ENCODE peak calls at places on chromosomes 2 and 18, in four cellular contexts. D is stomach, G is thoracic aorta, O is left lung. K is an unnamed sample.

GRCh38 chr2:130359466-130359865 is 3.6 kb downstream of the PTPN18 start:
- DNase-seq in D (no peak), O (no peak), G (no peak), K (no peak)

GRCh38 chr2:168392031-168392430 is 64.0 kb upstream of the CERS6 start:
- DNase-seq in O (no peak), G (no peak), D (no peak), K (no peak)

GRCh38 chr2:151946856-151947523 is 118.8 kb upstream of the ARL5A start:
- DNase-seq in G (no peak), D (no peak), O (no peak), K (no peak)

GRCh38 chr18:58213445-58213844 is 169.4 kb downstream of the NEDD4L start:
- DNase-seq in G (no peak), O (no peak), D (no peak), K (no peak)

GRCh38 chr2:233353769-233354499 is at the start of gene DGKD:
- DNase-seq in D (peak), G (no peak), O (peak), K (no peak)

GRCh38 chr18:79584491-79585394 is 94.9 kb upstream of the CTDP1 start:
- DNase-seq in G (no peak), O (peak), D (no peak), K (no peak)

GRCh38 chr2:226707500-226707899 is 92.1 kb downstream of the IRS1 start:
- DNase-seq in G (no peak), O (no peak), D (no peak), K (no peak)

GRCh38 chr2:30287857-30288513 is 56.7 kb downstream of the LBH start:
- DNase-seq in G (no peak), O (no peak), D (no peak), K (no peak)

GRCh38 chr18:70295633-70296188 is 6.9 kb downstream of the SOCS6 start:
- DNase-seq in D (no peak), O (no peak), G (no peak), K (no peak)

GRCh38 chr18:71194438-71194837 is 905.6 kb downstream of the SOCS6 start:
- DNase-seq in O (no peak), D (no peak), G (no peak), K (no peak)

GRCh38 chr2:39065616-39066015 is 55.2 kb downstream of the SOS1 start:
- DNase-seq in G (no peak), O (no peak), D (no peak), K (no peak)

GRCh38 chr2:80001704-80002103 is 302.8 kb downstream of the LRRTM1 start:
- DNase-seq in O (no peak), D (no peak), G (no peak), K (no peak)

GRCh38 chr2:28423856-28424605 is 31.4 kb downstream of the FOSL2 start:
- DNase-seq in G (no peak), D (peak), O (no peak), K (no peak)

GRCh38 chr2:48247171-48247570 is 282.8 kb upstream of the STON1 start:
- DNase-seq in G (no peak), O (no peak), D (no peak), K (no peak)

GRCh38 chr2:219522111-219523030 is 8.1 kb downstream of the ASIC4 start:
- DNase-seq in G (no peak), D (no peak), O (peak), K (peak)

GRCh38 chr2:162327134-162327769 is 8.8 kb upstream of the IFIH1 start:
- DNase-seq in G (no peak), D (no peak), O (no peak), K (no peak)

GRCh38 chr18:13835202-13835601 is 11.3 kb downstream of the MC5R start:
- DNase-seq in D (no peak), O (no peak), G (no peak), K (no peak)

GRCh38 chr2:75224636-75225094 is 25.3 kb upstream of the TACR1 start:
- DNase-seq in O (no peak), G (no peak), D (no peak), K (no peak)

GRCh38 chr18:69948919-69949537 is 1.4 kb upstream of the CD226 start:
- DNase-seq in D (peak), G (peak), O (no peak), K (no peak)

GRCh38 chr2:62939735-62940491 is 110.7 kb upstream of the OTX1 start:
- DNase-seq in O (no peak), G (no peak), D (no peak), K (no peak)

GRCh38 chr18:51802589-51802988 is 537.4 kb upstream of the DCC start:
- DNase-seq in G (no peak), O (no peak), D (no peak), K (no peak)

GRCh38 chr18:12883003-12883683 is 894 bp downstream of the PTPN2 start:
- DNase-seq in G (no peak), O (no peak), D (peak), K (no peak)

GRCh38 chr2:216555274-216555673 is 56.6 kb downstream of the RPL37A start:
- DNase-seq in G (peak), D (peak), O (no peak), K (peak)

GRCh38 chr2:50143822-50144575 is 887.9 kb downstream of the NRXN1 start:
- DNase-seq in G (no peak), D (no peak), O (no peak), K (no peak)

GRCh38 chr2:241495172-241496002 is 13.0 kb downstream of the STK25 start:
- DNase-seq in D (no peak), G (no peak), O (peak), K (no peak)

GRCh38 chr2:25418944-25419677 is 77.4 kb upstream of the DNMT3A start:
- DNase-seq in D (no peak), O (no peak), G (no peak), K (no peak)

GRCh38 chr2:85888020-85888744 is 608 bp downstream of the ST3GAL5 start:
- DNase-seq in D (no peak), O (peak), G (no peak), K (no peak)

GRCh38 chr2:11719230-11719977 is 27.0 kb upstream of the LPIN1 start:
- DNase-seq in G (no peak), D (no peak), O (no peak), K (no peak)

GRCh38 chr2:235001237-235002133 is 49.7 kb downstream of the SH3BP4 start:
- DNase-seq in O (peak), D (peak), G (no peak), K (no peak)

GRCh38 chr18:2502880-2503279 is 68.4 kb downstream of the METTL4 start:
- DNase-seq in G (no peak), O (no peak), D (no peak), K (no peak)

GRCh38 chr2:27240406-27240805 is 22.4 kb downstream of the SLC30A3 start:
- DNase-seq in O (no peak), G (no peak), D (no peak), K (no peak)

GRCh38 chr2:27245116-27245515 is 17.7 kb downstream of the SLC30A3 start:
- DNase-seq in D (no peak), O (no peak), G (no peak), K (no peak)

GRCh38 chr2:27241761-27242613 is 20.9 kb downstream of the SLC30A3 start:
- DNase-seq in O (no peak), D (no peak), G (no peak), K (no peak)

GRCh38 chr2:27243391-27244130 is 19.3 kb downstream of the SLC30A3 start:
- DNase-seq in O (no peak), D (no peak), G (no peak), K (no peak)

DNA sequence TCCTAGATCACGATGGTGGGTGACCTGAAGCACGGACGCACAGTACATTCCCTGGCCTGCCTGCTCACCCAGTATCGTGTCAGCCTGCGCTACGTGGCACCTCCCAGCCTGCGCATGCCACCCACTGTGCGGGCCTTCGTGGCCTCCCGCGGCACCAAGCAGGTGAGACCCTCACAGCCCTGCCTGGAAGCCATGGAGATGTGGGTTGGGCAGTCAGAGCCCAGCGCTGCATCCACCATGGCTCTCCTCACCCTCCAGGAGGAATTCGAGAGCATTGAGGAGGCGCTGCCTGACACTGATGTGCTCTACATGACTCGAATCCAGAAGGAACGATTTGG is 20.3 kb downstream of the SLC30A3 start:
- DNase-seq in D (no peak), O (no peak), G (no peak), K (no peak)
- H3K27ac ChIP-seq in D (no peak), O (no peak), G (no peak), K (no peak)

GRCh38 chr2:205765147-205765546 is 82.8 kb downstream of the NRP2 start:
- DNase-seq in G (no peak), O (no peak), D (no peak), K (no peak)
- H3K27ac ChIP-seq in G (no peak), O (no peak), D (no peak), K (no peak)

GRCh38 chr2:101735166-101735533 is 37.6 kb downstream of the MAP4K4 start:
- DNase-seq in O (no peak), D (no peak), G (no peak), K (no peak)
- H3K27ac ChIP-seq in O (no peak), D (peak), G (no peak), K (peak)

GRCh38 chr2:42939411-42940206 is 147.2 kb upstream of the HAAO start:
- DNase-seq in G (no peak), D (peak), O (no peak), K (no peak)

GRCh38 chr2:42938671-42939370 is 146.4 kb upstream of the HAAO start:
- DNase-seq in D (no peak), O (no peak), G (no peak), K (no peak)

GRCh38 chr2:42935692-42936631 is 143.6 kb upstream of the HAAO start:
- DNase-seq in G (no peak), O (no peak), D (no peak), K (no peak)

GRCh38 chr2:42936632-42936996 is 144.2 kb upstream of the HAAO start:
- DNase-seq in D (no peak), O (no peak), G (no peak), K (no peak)

DNA sequence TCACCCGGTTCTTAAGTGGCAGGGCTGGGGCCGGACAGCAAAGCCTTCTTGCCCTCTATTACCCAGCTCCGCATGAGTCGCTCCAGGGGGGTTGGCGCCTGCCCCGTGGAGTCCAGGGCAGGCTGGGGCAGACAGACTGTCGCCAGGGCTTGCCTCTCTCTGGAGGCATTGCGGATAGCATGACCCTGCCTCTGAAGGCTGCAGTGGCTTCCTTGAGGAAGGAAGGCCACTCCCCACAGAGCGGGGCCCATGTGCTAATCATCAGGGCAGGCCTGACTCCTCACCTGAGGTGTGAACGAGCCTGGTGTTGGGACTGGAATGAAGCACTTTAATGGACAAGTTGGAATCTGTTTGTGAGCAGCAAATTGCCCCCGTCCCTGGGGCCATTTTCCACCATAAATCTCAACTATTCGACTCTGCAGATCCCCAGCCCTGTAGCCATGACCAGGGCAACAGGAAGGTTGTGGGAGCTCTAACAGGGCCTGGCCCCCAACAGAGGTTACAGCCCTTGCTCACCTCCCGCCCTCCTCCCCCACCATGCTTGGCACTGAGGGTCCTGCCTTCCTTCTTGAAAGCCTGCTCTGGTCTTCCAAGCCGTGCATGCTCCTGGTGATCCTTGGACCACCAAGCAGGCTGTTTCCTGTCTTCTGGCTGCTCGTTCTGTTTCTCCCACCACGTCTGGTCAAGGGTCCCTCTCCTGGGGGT is 144.9 kb upstream of the HAAO start:
- DNase-seq in D (no peak), G (no peak), O (no peak), K (no peak)
- H3K27ac ChIP-seq in D (no peak), G (no peak), O (no peak), K (no peak)

DNA sequence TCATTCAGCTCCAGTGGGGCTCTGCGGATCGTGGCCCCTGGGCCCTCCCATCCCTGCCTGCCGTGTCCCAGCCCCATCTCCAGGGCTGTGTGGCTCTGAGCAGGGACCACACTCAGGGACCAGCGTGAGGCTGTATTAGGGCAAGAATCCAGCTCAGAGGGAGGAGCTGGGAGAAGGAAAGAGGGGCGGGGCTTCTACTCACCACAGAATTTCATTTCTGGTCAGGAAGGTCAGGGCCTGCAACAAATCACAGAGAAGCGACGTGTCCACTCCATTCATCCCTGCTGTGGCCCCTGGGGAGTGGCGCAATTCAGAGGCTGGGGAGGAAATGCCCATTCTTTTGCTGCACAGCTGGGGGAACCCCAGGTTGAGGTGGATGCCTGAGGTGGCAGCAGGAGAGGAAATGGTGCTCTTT is 828 bp downstream of the CIB4 start:
- DNase-seq in G (no peak), O (peak), D (peak), K (no peak)
- H3K27ac ChIP-seq in G (no peak), O (no peak), D (no peak), K (no peak)

GRCh38 chr2:240419321-240419720 is 16.1 kb upstream of the GPC1 start:
- DNase-seq in G (no peak), O (peak), D (no peak), K (no peak)
- H3K27ac ChIP-seq in G (no peak), O (no peak), D (no peak), K (no peak)

DNA sequence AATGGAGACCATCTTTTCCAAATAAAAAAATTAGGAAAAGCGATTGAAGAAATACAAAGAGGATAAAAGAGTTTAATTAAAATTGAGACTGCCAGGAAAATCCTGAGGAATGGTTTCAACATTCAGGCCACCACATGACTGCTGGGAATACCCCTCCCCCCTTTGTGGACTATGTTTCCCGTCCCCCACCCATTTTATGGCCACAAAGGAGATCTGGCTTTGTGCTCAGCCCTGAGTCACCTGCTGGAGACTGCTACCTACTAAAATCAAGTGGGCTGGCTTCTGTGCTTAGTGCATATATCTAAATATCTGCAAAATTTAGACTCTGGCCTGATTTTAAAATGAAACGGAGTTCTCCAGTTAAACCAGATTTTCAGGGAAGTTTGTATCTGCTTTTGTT is 10.1 kb downstream of the RND3 start:
- DNase-seq in D (no peak), O (no peak), G (no peak), K (no peak)
- H3K27ac ChIP-seq in D (peak), O (peak), G (peak), K (no peak)

GRCh38 chr2:238449241-238449640 is 22.5 kb downstream of the ASB1 start:
- DNase-seq in G (no peak), O (no peak), D (no peak), K (no peak)
- H3K27ac ChIP-seq in G (no peak), O (no peak), D (no peak), K (no peak)

K was measured in caudate nucleus.